ENCODE peak calls at places on chromosomes 12 and 14, in eight cellular contexts. C, E, I, G, D, Q, O and U are unnamed samples.

GRCh38 chr12:63821781-63822251 is 22.7 kb upstream of the SRGAP1 start:
- DNase-seq in C (no peak), E (no peak), I (no peak), G (no peak), D (peak), Q (no peak), O (no peak), U (no peak)

GRCh38 chr12:122145505-122146330 is 28.3 kb downstream of the IL31 start:
- DNase-seq in C (no peak), E (no peak), I (no peak), G (no peak), D (no peak), Q (no peak), O (no peak), U (no peak)

GRCh38 chr12:89476889-89477288 is 47.7 kb downstream of the GALNT4 start:
- DNase-seq in C (no peak), E (no peak), I (no peak), G (no peak), D (no peak), Q (no peak), O (no peak), U (no peak)

GRCh38 chr12:124720019-124720686 is 143.5 kb downstream of the SCARB1 start:
- DNase-seq in C (no peak), E (peak), I (no peak), G (no peak), D (peak), Q (no peak), O (no peak), U (no peak)

GRCh38 chr12:56836800-56837663 is 73.9 kb downstream of the HSD17B6 start:
- DNase-seq in C (peak), E (peak), I (peak), G (no peak), D (peak), Q (peak), O (no peak), U (no peak)

GRCh38 chr14:35875296-35875695 is 49.2 kb downstream of the BRMS1L start:
- DNase-seq in C (no peak), E (no peak), I (no peak), G (no peak), D (no peak), Q (no peak), O (no peak), U (no peak)

GRCh38 chr12:124248862-124249825 is 45.7 kb upstream of the RFLNA start:
- DNase-seq in C (no peak), E (no peak), I (no peak), G (no peak), D (peak), Q (no peak), O (no peak), U (no peak)

GRCh38 chr12:64229796-64230195 is 7.7 kb upstream of the KICS2 start:
- DNase-seq in C (no peak), E (no peak), I (no peak), G (no peak), D (no peak), Q (no peak), O (no peak), U (no peak)

GRCh38 chr14:39364509-39364908 is 67.7 kb downstream of the FBXO33 start:
- DNase-seq in C (no peak), E (no peak), I (no peak), G (no peak), D (no peak), Q (no peak), O (no peak), U (no peak)

GRCh38 chr12:101823891-101824290 is 6.9 kb downstream of the GNPTAB start:
- DNase-seq in C (peak), E (no peak), I (peak), G (peak), D (peak), Q (peak), O (no peak), U (peak)

GRCh38 chr12:46945591-46945990 is 119.8 kb upstream of the SLC38A4 start:
- DNase-seq in C (no peak), E (no peak), I (no peak), G (no peak), D (no peak), Q (no peak), O (no peak), U (no peak)

GRCh38 chr14:44791730-44792129 is 170.0 kb downstream of the KLHL28 start:
- DNase-seq in C (no peak), E (no peak), I (no peak), G (no peak), D (no peak), Q (no peak), O (no peak), U (no peak)

GRCh38 chr12:12443482-12443881 is 86.6 kb downstream of the BORCS5 start:
- DNase-seq in C (no peak), E (no peak), I (no peak), G (no peak), D (no peak), Q (no peak), O (no peak), U (no peak)

GRCh38 chr12:10900530-10900929 is 8.8 kb downstream of the TAS2R13 start:
- DNase-seq in C (no peak), E (no peak), I (no peak), G (no peak), D (no peak), Q (no peak), O (no peak), U (no peak)

GRCh38 chr12:112261559-112261958 is 120.7 kb downstream of the HECTD4 start:
- DNase-seq in C (no peak), E (no peak), I (no peak), G (no peak), D (no peak), Q (no peak), O (no peak), U (no peak)

GRCh38 chr14:99119554-99119953 is 152.4 kb downstream of the BCL11B start:
- DNase-seq in C (no peak), E (no peak), I (no peak), G (no peak), D (no peak), Q (no peak), O (no peak), U (no peak)

GRCh38 chr12:27015730-27016076 is 1.5 kb upstream of the TM7SF3 start:
- DNase-seq in C (peak), E (no peak), I (no peak), G (no peak), D (peak), Q (no peak), O (no peak), U (peak)

GRCh38 chr14:90302529-90303303 is 29.0 kb downstream of the NRDE2 start:
- DNase-seq in C (no peak), E (no peak), I (no peak), G (no peak), D (no peak), Q (no peak), O (no peak), U (no peak)

GRCh38 chr12:40946612-40947194 is 241.4 kb upstream of the PDZRN4 start:
- DNase-seq in C (peak), E (peak), I (no peak), G (no peak), D (peak), Q (no peak), O (no peak), U (peak)

GRCh38 chr12:52990206-52990605 is 16.1 kb upstream of the EIF4B start:
- DNase-seq in C (no peak), E (no peak), I (no peak), G (no peak), D (peak), Q (no peak), O (no peak), U (no peak)

GRCh38 chr14:100449225-100449987 is 126.3 kb downstream of the SLC25A47 start:
- DNase-seq in C (no peak), E (no peak), I (no peak), G (no peak), D (no peak), Q (no peak), O (no peak), U (no peak)

GRCh38 chr12:62575036-62575435 is 108.4 kb downstream of the MON2 start:
- DNase-seq in C (no peak), E (no peak), I (no peak), G (no peak), D (no peak), Q (no peak), O (no peak), U (no peak)

GRCh38 chr12:76201758-76202157 is 117.3 kb upstream of the NAP1L1 start:
- DNase-seq in C (no peak), E (no peak), I (no peak), G (no peak), D (peak), Q (no peak), O (no peak), U (no peak)

GRCh38 chr12:12704593-12705230 is 8.7 kb upstream of the GPR19 start:
- DNase-seq in C (peak), E (peak), I (no peak), G (no peak), D (peak), Q (no peak), O (no peak), U (no peak)

GRCh38 chr12:55717397-55718007 is 1.7 kb downstream of the BLOC1S1 start:
- DNase-seq in C (no peak), E (no peak), I (peak), G (no peak), D (no peak), Q (no peak), O (no peak), U (no peak)

GRCh38 chr14:77986808-77987207 is 183.4 kb upstream of the NRXN3 start:
- DNase-seq in C (no peak), E (no peak), I (no peak), G (no peak), D (no peak), Q (no peak), O (no peak), U (no peak)

GRCh38 chr12:104929926-104930325 is 28.2 kb downstream of the SLC41A2 start:
- DNase-seq in C (no peak), E (no peak), I (no peak), G (no peak), D (peak), Q (no peak), O (no peak), U (no peak)

GRCh38 chr14:35506927-35507326 is 27.0 kb upstream of the INSM2 start:
- DNase-seq in C (no peak), E (no peak), I (no peak), G (no peak), D (peak), Q (no peak), O (no peak), U (no peak)

GRCh38 chr14:33671556-33671955 is 279.3 kb downstream of the EGLN3 start:
- DNase-seq in C (no peak), E (no peak), I (no peak), G (no peak), D (peak), Q (no peak), O (no peak), U (no peak)

GRCh38 chr14:103597623-103598372 is 31.2 kb upstream of the KLC1 start:
- DNase-seq in C (no peak), E (no peak), I (peak), G (no peak), D (peak), Q (no peak), O (no peak), U (no peak)

GRCh38 chr12:14769462-14769836 is 33.8 kb downstream of the WBP11 start:
- DNase-seq in C (peak), E (no peak), I (no peak), G (peak), D (peak), Q (no peak), O (peak), U (no peak)

GRCh38 chr12:53493610-53494391 is 5.5 kb downstream of the MAP3K12 start:
- DNase-seq in C (peak), E (no peak), I (no peak), G (no peak), D (no peak), Q (no peak), O (peak), U (no peak)

GRCh38 chr12:70823182-70823976 is 97.2 kb downstream of the PTPRR start:
- DNase-seq in C (no peak), E (no peak), I (no peak), G (no peak), D (no peak), Q (no peak), O (no peak), U (no peak)

GRCh38 chr12:26293612-26294011 is 98.2 kb downstream of the SSPN start:
- DNase-seq in C (no peak), E (no peak), I (no peak), G (no peak), D (no peak), Q (no peak), O (no peak), U (no peak)

GRCh38 chr12:53505555-53506449 is 1.5 kb downstream of the NPFF start:
- DNase-seq in C (no peak), E (no peak), I (no peak), G (no peak), D (no peak), Q (no peak), O (no peak), U (no peak)

GRCh38 chr12:69332815-69333358 is 15.3 kb upstream of the LYZ start:
- DNase-seq in C (no peak), E (no peak), I (no peak), G (no peak), D (no peak), Q (no peak), O (no peak), U (no peak)

GRCh38 chr14:61280092-61280525 is 1.0 kb downstream of the TMEM30B start:
- DNase-seq in C (no peak), E (no peak), I (peak), G (peak), D (no peak), Q (peak), O (no peak), U (no peak)

GRCh38 chr14:65151329-65152010 is 49.2 kb upstream of the MAX start:
- DNase-seq in C (no peak), E (no peak), I (no peak), G (no peak), D (no peak), Q (no peak), O (no peak), U (no peak)

GRCh38 chr14:73829526-73830431 is 21.9 kb upstream of the PTGR2 start:
- DNase-seq in C (no peak), E (no peak), I (peak), G (no peak), D (peak), Q (peak), O (no peak), U (no peak)